ENCODE peak calls at places on chromosomes 11 and 22, in seven cellular contexts. One of them, this sample, is unnamed.

GRCh38 chr11:124669193-124669592 is 4.3 kb downstream of the SIAE start:
- DNase-seq in activated CD4-positive, CD25-positive, alpha-beta regulatory T cell treated with anti-CD3 and anti-CD28 coated beads, Interleukin-2, amount 50 U/mL, for 16 hours: peak
- DNase-seq in cardiac fibroblast: peak
- DNase-seq in AG09319: peak
- DNase-seq in posterior vena cava: no peak
- DNase-seq in CD4-positive, alpha-beta T cell: peak
- DNase-seq in activated naive CD4-positive, alpha-beta T cell: peak
- DNase-seq in this sample: no peak

GRCh38 chr22:29570456-29570855 is 10.5 kb downstream of the NIPSNAP1 start:
- DNase-seq in activated CD4-positive, CD25-positive, alpha-beta regulatory T cell treated with anti-CD3 and anti-CD28 coated beads, Interleukin-2, amount 50 U/mL, for 16 hours: no peak
- DNase-seq in cardiac fibroblast: no peak
- DNase-seq in AG09319: no peak
- DNase-seq in posterior vena cava: no peak
- DNase-seq in CD4-positive, alpha-beta T cell: no peak
- DNase-seq in activated naive CD4-positive, alpha-beta T cell: no peak
- DNase-seq in this sample: no peak

GRCh38 chr11:3164138-3164539 is 971 bp downstream of the OSBPL5 start:
- DNase-seq in activated CD4-positive, CD25-positive, alpha-beta regulatory T cell treated with anti-CD3 and anti-CD28 coated beads, Interleukin-2, amount 50 U/mL, for 16 hours: no peak
- DNase-seq in cardiac fibroblast: no peak
- DNase-seq in AG09319: no peak
- DNase-seq in posterior vena cava: peak
- DNase-seq in CD4-positive, alpha-beta T cell: no peak
- DNase-seq in activated naive CD4-positive, alpha-beta T cell: no peak
- DNase-seq in this sample: no peak

GRCh38 chr11:112255075-112255739 is 5.5 kb downstream of the PLET1 start:
- DNase-seq in activated CD4-positive, CD25-positive, alpha-beta regulatory T cell treated with anti-CD3 and anti-CD28 coated beads, Interleukin-2, amount 50 U/mL, for 16 hours: no peak
- DNase-seq in cardiac fibroblast: peak
- DNase-seq in AG09319: no peak
- DNase-seq in posterior vena cava: no peak
- DNase-seq in CD4-positive, alpha-beta T cell: no peak
- DNase-seq in activated naive CD4-positive, alpha-beta T cell: no peak
- DNase-seq in this sample: no peak

GRCh38 chr11:69484427-69485259 is 3.2 kb downstream of the LINC01488 start:
- DNase-seq in activated CD4-positive, CD25-positive, alpha-beta regulatory T cell treated with anti-CD3 and anti-CD28 coated beads, Interleukin-2, amount 50 U/mL, for 16 hours: no peak
- DNase-seq in cardiac fibroblast: no peak
- DNase-seq in AG09319: no peak
- DNase-seq in posterior vena cava: peak
- DNase-seq in CD4-positive, alpha-beta T cell: no peak
- DNase-seq in activated naive CD4-positive, alpha-beta T cell: no peak
- DNase-seq in this sample: no peak

GRCh38 chr22:33697640-33698039 is 222.6 kb downstream of the LARGE1 start:
- DNase-seq in activated CD4-positive, CD25-positive, alpha-beta regulatory T cell treated with anti-CD3 and anti-CD28 coated beads, Interleukin-2, amount 50 U/mL, for 16 hours: no peak
- DNase-seq in cardiac fibroblast: peak
- DNase-seq in AG09319: no peak
- DNase-seq in posterior vena cava: no peak
- DNase-seq in CD4-positive, alpha-beta T cell: no peak
- DNase-seq in activated naive CD4-positive, alpha-beta T cell: no peak
- DNase-seq in this sample: no peak

GRCh38 chr11:128496684-128497056 is 90.7 kb downstream of the ETS1 start:
- DNase-seq in activated CD4-positive, CD25-positive, alpha-beta regulatory T cell treated with anti-CD3 and anti-CD28 coated beads, Interleukin-2, amount 50 U/mL, for 16 hours: no peak
- DNase-seq in cardiac fibroblast: no peak
- DNase-seq in AG09319: no peak
- DNase-seq in posterior vena cava: peak
- DNase-seq in CD4-positive, alpha-beta T cell: no peak
- DNase-seq in activated naive CD4-positive, alpha-beta T cell: no peak
- DNase-seq in this sample: no peak

GRCh38 chr22:27680636-27681035 is 120.9 kb downstream of the MN1 start:
- DNase-seq in activated CD4-positive, CD25-positive, alpha-beta regulatory T cell treated with anti-CD3 and anti-CD28 coated beads, Interleukin-2, amount 50 U/mL, for 16 hours: no peak
- DNase-seq in cardiac fibroblast: no peak
- DNase-seq in AG09319: no peak
- DNase-seq in posterior vena cava: no peak
- DNase-seq in CD4-positive, alpha-beta T cell: no peak
- DNase-seq in activated naive CD4-positive, alpha-beta T cell: no peak
- DNase-seq in this sample: no peak

GRCh38 chr11:327581-327923 is 6.9 kb upstream of the IFITM3 start:
- DNase-seq in activated CD4-positive, CD25-positive, alpha-beta regulatory T cell treated with anti-CD3 and anti-CD28 coated beads, Interleukin-2, amount 50 U/mL, for 16 hours: no peak
- DNase-seq in cardiac fibroblast: no peak
- DNase-seq in AG09319: no peak
- DNase-seq in posterior vena cava: no peak
- DNase-seq in CD4-positive, alpha-beta T cell: no peak
- DNase-seq in activated naive CD4-positive, alpha-beta T cell: no peak
- DNase-seq in this sample: no peak

GRCh38 chr11:15893080-15893492 is 463.3 kb downstream of the SOX6 start:
- DNase-seq in activated CD4-positive, CD25-positive, alpha-beta regulatory T cell treated with anti-CD3 and anti-CD28 coated beads, Interleukin-2, amount 50 U/mL, for 16 hours: no peak
- DNase-seq in cardiac fibroblast: no peak
- DNase-seq in AG09319: no peak
- DNase-seq in posterior vena cava: no peak
- DNase-seq in CD4-positive, alpha-beta T cell: no peak
- DNase-seq in activated naive CD4-positive, alpha-beta T cell: no peak
- DNase-seq in this sample: no peak

GRCh38 chr11:35588627-35589026 is 29.6 kb upstream of the FJX1 start:
- DNase-seq in activated CD4-positive, CD25-positive, alpha-beta regulatory T cell treated with anti-CD3 and anti-CD28 coated beads, Interleukin-2, amount 50 U/mL, for 16 hours: no peak
- DNase-seq in cardiac fibroblast: peak
- DNase-seq in AG09319: no peak
- DNase-seq in posterior vena cava: no peak
- DNase-seq in CD4-positive, alpha-beta T cell: no peak
- DNase-seq in activated naive CD4-positive, alpha-beta T cell: no peak
- DNase-seq in this sample: no peak

GRCh38 chr11:74702383-74703007 is 28.7 kb downstream of the CHRDL2 start:
- DNase-seq in activated CD4-positive, CD25-positive, alpha-beta regulatory T cell treated with anti-CD3 and anti-CD28 coated beads, Interleukin-2, amount 50 U/mL, for 16 hours: peak
- DNase-seq in cardiac fibroblast: peak
- DNase-seq in AG09319: no peak
- DNase-seq in posterior vena cava: peak
- DNase-seq in CD4-positive, alpha-beta T cell: peak
- DNase-seq in activated naive CD4-positive, alpha-beta T cell: peak
- DNase-seq in this sample: no peak

GRCh38 chr22:38570841-38571364 is 920 bp upstream of the DMC1 start:
- DNase-seq in activated CD4-positive, CD25-positive, alpha-beta regulatory T cell treated with anti-CD3 and anti-CD28 coated beads, Interleukin-2, amount 50 U/mL, for 16 hours: peak
- DNase-seq in cardiac fibroblast: peak
- DNase-seq in AG09319: no peak
- DNase-seq in posterior vena cava: no peak
- DNase-seq in CD4-positive, alpha-beta T cell: peak
- DNase-seq in activated naive CD4-positive, alpha-beta T cell: peak
- DNase-seq in this sample: no peak

GRCh38 chr11:17859552-17859951 is 125.0 kb downstream of the KCNC1 start:
- DNase-seq in activated CD4-positive, CD25-positive, alpha-beta regulatory T cell treated with anti-CD3 and anti-CD28 coated beads, Interleukin-2, amount 50 U/mL, for 16 hours: no peak
- DNase-seq in cardiac fibroblast: no peak
- DNase-seq in AG09319: no peak
- DNase-seq in posterior vena cava: no peak
- DNase-seq in CD4-positive, alpha-beta T cell: no peak
- DNase-seq in activated naive CD4-positive, alpha-beta T cell: no peak
- DNase-seq in this sample: no peak

GRCh38 chr22:37184816-37185541 is 3.1 kb downstream of the C1QTNF6 start:
- DNase-seq in activated CD4-positive, CD25-positive, alpha-beta regulatory T cell treated with anti-CD3 and anti-CD28 coated beads, Interleukin-2, amount 50 U/mL, for 16 hours: no peak
- DNase-seq in cardiac fibroblast: no peak
- DNase-seq in AG09319: no peak
- DNase-seq in posterior vena cava: peak
- DNase-seq in CD4-positive, alpha-beta T cell: no peak
- DNase-seq in activated naive CD4-positive, alpha-beta T cell: no peak
- DNase-seq in this sample: no peak

GRCh38 chr11:124875401-124875800 is 10.2 kb downstream of the ROBO3 start:
- DNase-seq in activated CD4-positive, CD25-positive, alpha-beta regulatory T cell treated with anti-CD3 and anti-CD28 coated beads, Interleukin-2, amount 50 U/mL, for 16 hours: no peak
- DNase-seq in cardiac fibroblast: no peak
- DNase-seq in AG09319: no peak
- DNase-seq in posterior vena cava: no peak
- DNase-seq in CD4-positive, alpha-beta T cell: no peak
- DNase-seq in activated naive CD4-positive, alpha-beta T cell: no peak
- DNase-seq in this sample: no peak

This sample was measured in omental fat pad.